ENCODE peak calls at places on chromosome 2, in eight cellular contexts. S, Q, D, Y, M, N, E and T are unnamed samples.

GRCh38 chr2:65326276-65326675 is 98.6 kb downstream of the ACTR2 start:
- DNase-seq in S (no peak), Q (no peak), D (no peak), Y (no peak), M (no peak), N (no peak), E (no peak), T (no peak)

GRCh38 chr2:203835867-203836800 is 31.4 kb upstream of the CTLA4 start:
- DNase-seq in S (no peak), Q (no peak), D (no peak), Y (no peak), M (no peak), N (no peak), E (no peak), T (no peak)

GRCh38 chr2:98709530-98709929 is 21.4 kb downstream of the MGAT4A start:
- DNase-seq in S (no peak), Q (no peak), D (no peak), Y (no peak), M (no peak), N (no peak), E (no peak), T (no peak)

GRCh38 chr2:173248381-173248780 is 106.3 kb upstream of the CDCA7 start:
- DNase-seq in S (no peak), Q (no peak), D (no peak), Y (no peak), M (no peak), N (no peak), E (no peak), T (no peak)

GRCh38 chr2:215141706-215142105 is 3.3 kb upstream of the ABCA12 start:
- DNase-seq in S (no peak), Q (no peak), D (no peak), Y (no peak), M (no peak), N (no peak), E (no peak), T (no peak)

GRCh38 chr2:113076917-113077669 is 9.3 kb downstream of the IL1F10 start:
- DNase-seq in S (no peak), Q (no peak), D (no peak), Y (no peak), M (no peak), N (no peak), E (no peak), T (no peak)

GRCh38 chr2:56184500-56184996 is 758 bp downstream of the CCDC85A start:
- DNase-seq in S (peak; percentile 7), Q (no peak), D (no peak), Y (no peak), M (no peak), N (peak; percentile 23), E (no peak), T (no peak)

GRCh38 chr2:219125225-219125885 is 35.3 kb downstream of the NHEJ1 start:
- DNase-seq in S (no peak), Q (peak; percentile 34), D (no peak), Y (no peak), M (no peak), N (peak; percentile 83), E (no peak), T (peak; percentile 94)

GRCh38 chr2:208929489-208929864 is 494.4 kb upstream of the MAP2 start:
- DNase-seq in S (no peak), Q (no peak), D (no peak), Y (no peak), M (no peak), N (no peak), E (no peak), T (peak; percentile 24)